ENCODE peak calls at places on chromosomes 4 and X, in eight cellular contexts. K is HCT116, O is mammary epithelial cell, E is fibroblast of lung, S is SK-N-SH, L is GM23338, A is IMR-90, M is GM23248. R is an unnamed sample.

GRCh38 chr4:161815841-161816240 is 348.0 kb downstream of the FSTL5 start:
- DNase-seq in L (no peak), A (no peak), K (no peak), E (no peak), M (no peak), S (no peak), O (no peak), R (no peak)

GRCh38 chr4:123619895-123620294 is 223.3 kb downstream of the SPRY1 start:
- DNase-seq in A (no peak), M (no peak), O (no peak), S (no peak), K (no peak), L (no peak), E (no peak), R (no peak)

GRCh38 chr4:32189788-32190187 is 1469.6 kb downstream of the PCDH7 start:
- DNase-seq in S (no peak), E (no peak), L (no peak), M (no peak), K (no peak), A (no peak), O (no peak), R (no peak)

GRCh38 chrX:132217203-132218073 is 1.8 kb downstream of the RAP2C start:
- DNase-seq in A (peak; percentile 75), M (peak; percentile 85), E (peak; percentile 84), S (peak; percentile 77), K (peak; percentile 74), O (peak; percentile 82), L (peak; percentile 86), R (peak; percentile 74)

GRCh38 chrX:11386001-11386523 is 92.8 kb downstream of the AMELX start:
- DNase-seq in K (no peak), E (peak; percentile 85), M (peak; percentile 68), L (no peak), A (peak; percentile 75), O (no peak), S (no peak), R (no peak)

GRCh38 chrX:42246814-42247213 is 323.5 kb upstream of the CASK start:
- DNase-seq in L (no peak), S (no peak), O (peak; percentile 27), K (no peak), A (no peak), M (peak; percentile 1), E (no peak), R (no peak)

GRCh38 chrX:2404816-2405215 is 96.0 kb downstream of the DHRSX start:
- DNase-seq in K (no peak), O (no peak), L (no peak), S (peak; percentile 21), E (no peak), A (no peak), M (no peak), R (no peak)

GRCh38 chr4:90127706-90128345 is 632 bp downstream of the CCSER1 start:
- DNase-seq in A (no peak), E (no peak), L (peak; percentile 60), K (no peak), O (peak; percentile 25), M (peak; percentile 11), S (peak; percentile 72), R (peak; percentile 27)

GRCh38 chr4:152063301-152064235 is 302.8 kb upstream of the GATB start:
- DNase-seq in O (no peak), K (no peak), S (peak; percentile 75), E (no peak), L (peak; percentile 35), A (no peak), M (peak; percentile 50), R (no peak)

GRCh38 chrX:1389181-1389992 is 2.5 kb downstream of the SLC25A6 start:
- DNase-seq in A (no peak), L (no peak), O (no peak), K (no peak), M (no peak), E (no peak), S (no peak), R (no peak)

GRCh38 chr4:165879581-165879980 is 6.5 kb downstream of the TLL1 start:
- DNase-seq in S (no peak), K (no peak), E (no peak), L (no peak), M (no peak), A (no peak), O (no peak), R (no peak)

GRCh38 chr4:96037705-96038104 is 197.8 kb downstream of the PDHA2 start:
- DNase-seq in L (no peak), M (no peak), K (no peak), S (no peak), E (no peak), O (no peak), A (no peak), R (no peak)

GRCh38 chrX:152177052-152177451 is 38.7 kb upstream of the MAGEA10 start:
- DNase-seq in K (no peak), E (no peak), A (no peak), M (no peak), S (no peak), L (no peak), O (no peak), R (no peak)

GRCh38 chrX:69153060-69153730 is 12.1 kb downstream of the PJA1 start:
- DNase-seq in K (no peak), A (peak; percentile 34), E (peak; percentile 70), S (peak; percentile 15), O (no peak), M (no peak), L (peak; percentile 82), R (peak; percentile 55)

GRCh38 chrX:13239272-13239671 is 80.6 kb downstream of the ATXN3L start:
- DNase-seq in O (no peak), L (no peak), E (no peak), K (no peak), M (no peak), A (no peak), S (no peak), R (no peak)

GRCh38 chr4:14178421-14178820 is 550.9 kb upstream of the BOD1L1 start:
- DNase-seq in E (peak; percentile 50), L (peak; percentile 31), O (peak; percentile 37), K (no peak), M (peak; percentile 56), A (peak; percentile 57), S (no peak), R (peak; percentile 68)

GRCh38 chrX:119235872-119236598 is at the start of gene PGRMC1:
- DNase-seq in M (peak; percentile 88), L (peak; percentile 87), K (peak; percentile 39), E (peak; percentile 76), O (peak; percentile 67), A (peak; percentile 64), S (peak; percentile 92), R (peak; percentile 87)

GRCh38 chr4:102529977-102530376 is 28.8 kb downstream of the NFKB1 start:
- DNase-seq in L (no peak), S (no peak), K (no peak), M (no peak), A (no peak), O (no peak), E (no peak), R (no peak)

GRCh38 chr4:61294001-61294400 is 93.9 kb downstream of the ADGRL3 start:
- DNase-seq in K (no peak), A (no peak), O (no peak), S (no peak), L (no peak), E (no peak), M (no peak), R (no peak)

GRCh38 chrX:71296806-71297205 is 4.7 kb upstream of the ITGB1BP2 start:
- DNase-seq in A (no peak), M (no peak), K (no peak), L (no peak), O (no peak), E (no peak), S (no peak), R (no peak)

GRCh38 chr4:112767386-112767785 is 130.4 kb downstream of the LARP7 start:
- DNase-seq in K (no peak), L (no peak), E (no peak), A (no peak), M (no peak), S (no peak), O (no peak), R (no peak)

GRCh38 chr4:128718793-128719192 is 90.7 kb upstream of the JADE1 start:
- DNase-seq in A (peak; percentile 75), K (no peak), L (no peak), O (no peak), S (no peak), E (peak; percentile 40), M (peak; percentile 79), R (no peak)

GRCh38 chr4:113750734-113751133 is 10.8 kb downstream of the CAMK2D start:
- DNase-seq in S (no peak), M (no peak), A (no peak), O (no peak), L (no peak), K (no peak), E (no peak), R (no peak)

GRCh38 chrX:107736781-107737531 is 38.6 kb downstream of the TSC22D3 start:
- DNase-seq in K (no peak), M (no peak), O (no peak), L (peak; percentile 38), E (no peak), S (no peak), A (no peak), R (peak; percentile 91)

GRCh38 chr4:44326716-44327115 is 121.9 kb downstream of the KCTD8 start:
- DNase-seq in L (no peak), S (no peak), M (no peak), O (no peak), K (no peak), E (peak; percentile 0), A (no peak), R (no peak)

GRCh38 chr4:15902741-15903140 is 35.8 kb downstream of the FGFBP1 start:
- DNase-seq in S (no peak), K (no peak), M (no peak), E (no peak), O (no peak), A (no peak), L (no peak), R (no peak)
- H3K27ac ChIP-seq in S (no peak overlapping the region), K (no peak overlapping the region), M (no peak overlapping the region), E (no peak overlapping the region), O (no peak overlapping the region), A (no peak overlapping the region), L (no peak overlapping the region), R (no peak overlapping the region)

GRCh38 chr4:38009949-38010348 is 49.8 kb downstream of the PTTG2 start:
- DNase-seq in S (no peak), M (no peak), A (no peak), L (no peak), O (no peak), K (no peak), E (no peak), R (no peak)
- H4K20me1 ChIP-seq in S (no peaks in the 10 kb centered on the region), M (no peaks in the 10 kb centered on the region), A (peaks cover 3% of the 10 kb centered on the region), L (peaks cover 9% of the 10 kb centered on the region), O (no peaks in the 10 kb centered on the region), K (peaks cover 5% of the 10 kb centered on the region), E (no peaks in the 10 kb centered on the region), R (peaks cover 2% of the 10 kb centered on the region)

GRCh38 chrX:52979568-52979967 is 21.2 kb upstream of the FAM156A start:
- DNase-seq in A (no peak), O (no peak), K (no peak), E (peak; percentile 31), L (no peak), M (no peak), S (no peak), R (no peak)

GRCh38 chrX:52983526-52983925 is 25.2 kb upstream of the FAM156A start:
- DNase-seq in S (no peak), K (no peak), O (no peak), L (no peak), A (no peak), M (peak; percentile 33), E (no peak), R (no peak)

GRCh38 chrX:52979993-52980392 is 21.7 kb upstream of the FAM156A start:
- DNase-seq in M (peak; percentile 2), A (no peak), K (no peak), S (no peak), L (peak; percentile 21), E (no peak), O (no peak), R (no peak)
- H3K27ac ChIP-seq in M (peak overlapping the region; percentile 61), A (peak overlapping the region; percentile 21), K (peak overlapping the region; percentile 17), S (peak overlapping the region; percentile 65), L (no peak overlapping the region), E (no peak overlapping the region), O (no peak overlapping the region), R (peak overlapping the region; percentile 43)

GRCh38 chr4:4507403-4507802 is 34.4 kb downstream of the STX18 start:
- DNase-seq in M (no peak), L (no peak), K (no peak), O (no peak), S (no peak), E (no peak), A (no peak), R (no peak)
- H4K20me1 ChIP-seq in M (peaks cover 3% of the 10 kb centered on the region), L (peaks cover 13% of the 10 kb centered on the region), K (peaks cover 6% of the 10 kb centered on the region), O (no peaks in the 10 kb centered on the region), S (peaks cover 8% of the 10 kb centered on the region), E (no peaks in the 10 kb centered on the region), A (peaks cover 17% of the 10 kb centered on the region), R (no peaks in the 10 kb centered on the region)

R was measured in PC-9.